ENCODE peak calls at places on chromosomes 11 and 22, in four cellular contexts. One of them, this sample, is unnamed.

GRCh38 chr11:33334627-33335026 is 77.4 kb downstream of the HIPK3 start:
- DNase-seq in lower leg skin: no peak
- DNase-seq in A549: no peak
- DNase-seq in heart left ventricle: no peak
- DNase-seq in this sample: no peak

GRCh38 chr22:39437836-39438704 is 18.7 kb upstream of the MGAT3 start:
- DNase-seq in A549: no peak
- DNase-seq in lower leg skin: no peak
- DNase-seq in heart left ventricle: no peak
- DNase-seq in this sample: no peak

GRCh38 chr11:34208266-34209135 is 103.1 kb downstream of the NAT10 start:
- DNase-seq in A549: peak
- DNase-seq in lower leg skin: no peak
- DNase-seq in heart left ventricle: no peak
- DNase-seq in this sample: no peak

GRCh38 chr22:41512421-41513194 is 31.7 kb downstream of the POLR3H start:
- DNase-seq in lower leg skin: no peak
- DNase-seq in heart left ventricle: peak
- DNase-seq in A549: peak
- DNase-seq in this sample: no peak

GRCh38 chr11:128417607-128418324 is 169.6 kb downstream of the ETS1 start:
- DNase-seq in heart left ventricle: no peak
- DNase-seq in A549: no peak
- DNase-seq in lower leg skin: no peak
- DNase-seq in this sample: no peak

GRCh38 chr11:44793350-44794090 is 66.8 kb downstream of the TSPAN18 start:
- DNase-seq in lower leg skin: no peak
- DNase-seq in A549: no peak
- DNase-seq in heart left ventricle: peak
- DNase-seq in this sample: no peak

GRCh38 chr11:68090706-68091105 is 30.5 kb downstream of the CHKA start:
- DNase-seq in lower leg skin: no peak
- DNase-seq in heart left ventricle: no peak
- DNase-seq in A549: no peak
- DNase-seq in this sample: no peak

GRCh38 chr22:36538529-36538928 is 9.6 kb upstream of the EIF3D start:
- DNase-seq in A549: no peak
- DNase-seq in heart left ventricle: no peak
- DNase-seq in lower leg skin: no peak
- DNase-seq in this sample: no peak

GRCh38 chr11:47514825-47515647 is 37.9 kb downstream of the CELF1 start:
- DNase-seq in heart left ventricle: no peak
- DNase-seq in A549: no peak
- DNase-seq in lower leg skin: no peak
- DNase-seq in this sample: no peak

GRCh38 chr11:2885676-2886081 is at the start of gene CDKN1C:
- DNase-seq in A549: peak
- DNase-seq in heart left ventricle: peak
- DNase-seq in lower leg skin: peak
- DNase-seq in this sample: peak

GRCh38 chr11:88849368-88849767 is 216.4 kb downstream of the GRM5 start:
- DNase-seq in A549: no peak
- DNase-seq in heart left ventricle: no peak
- DNase-seq in lower leg skin: no peak
- DNase-seq in this sample: no peak

GRCh38 chr11:19200410-19201201 is 1.2 kb downstream of the CSRP3 start:
- DNase-seq in lower leg skin: no peak
- DNase-seq in A549: no peak
- DNase-seq in heart left ventricle: peak
- DNase-seq in this sample: no peak

GRCh38 chr22:37659066-37659896 is 758 bp downstream of the PDXP start:
- DNase-seq in heart left ventricle: no peak
- DNase-seq in lower leg skin: no peak
- DNase-seq in A549: no peak
- DNase-seq in this sample: no peak

GRCh38 chr11:69909561-69910518 is 90.6 kb upstream of the FGF3 start:
- DNase-seq in lower leg skin: peak
- DNase-seq in A549: no peak
- DNase-seq in heart left ventricle: peak
- DNase-seq in this sample: no peak

GRCh38 chr11:72848846-72849466 is 34.7 kb downstream of the ATG16L2 start:
- DNase-seq in A549: peak
- DNase-seq in heart left ventricle: no peak
- DNase-seq in lower leg skin: no peak
- DNase-seq in this sample: no peak

GRCh38 chr11:2301631-2302272 is at the start of the genes C11orf21 and TSPAN32:
- DNase-seq in lower leg skin: no peak
- DNase-seq in A549: no peak
- DNase-seq in heart left ventricle: peak
- DNase-seq in this sample: peak

GRCh38 chr22:37560682-37561208 is 465 bp downstream of the CDC42EP1 start:
- DNase-seq in lower leg skin: peak
- DNase-seq in A549: no peak
- DNase-seq in heart left ventricle: peak
- DNase-seq in this sample: no peak

GRCh38 chr11:14075118-14075601 is 112.6 kb downstream of the SPON1 start:
- DNase-seq in heart left ventricle: no peak
- DNase-seq in A549: no peak
- DNase-seq in lower leg skin: no peak
- DNase-seq in this sample: no peak

GRCh38 chr11:117417342-117417741 is 89.7 kb downstream of the CEP164 start:
- DNase-seq in lower leg skin: peak
- DNase-seq in A549: no peak
- DNase-seq in heart left ventricle: no peak
- DNase-seq in this sample: no peak

GRCh38 chr11:33737362-33737821 is 1.2 kb upstream of the CD59 start:
- DNase-seq in lower leg skin: no peak
- DNase-seq in A549: no peak
- DNase-seq in heart left ventricle: no peak
- DNase-seq in this sample: no peak

GRCh38 chr22:33908201-33909074 is 11.8 kb downstream of the LARGE1 start:
- DNase-seq in heart left ventricle: no peak
- DNase-seq in lower leg skin: no peak
- DNase-seq in A549: no peak
- DNase-seq in this sample: no peak

GRCh38 chr11:18522388-18522787 is 4.4 kb downstream of the TSG101 start:
- DNase-seq in lower leg skin: no peak
- DNase-seq in A549: peak
- DNase-seq in heart left ventricle: no peak
- DNase-seq in this sample: no peak

GRCh38 chr11:106594751-106595351 is 423.4 kb downstream of the GUCY1A2 start:
- DNase-seq in A549: no peak
- DNase-seq in lower leg skin: no peak
- DNase-seq in heart left ventricle: no peak
- DNase-seq in this sample: no peak

GRCh38 chr11:92048415-92048814 is 176.2 kb upstream of the FAT3 start:
- DNase-seq in A549: no peak
- DNase-seq in lower leg skin: no peak
- DNase-seq in heart left ventricle: no peak
- DNase-seq in this sample: no peak

GRCh38 chr11:47361419-47361818 is 8.9 kb upstream of the MYBPC3 start:
- DNase-seq in lower leg skin: no peak
- DNase-seq in heart left ventricle: no peak
- DNase-seq in A549: no peak
- DNase-seq in this sample: no peak

GRCh38 chr22:41401781-41402648 is 20.3 kb downstream of the TEF start:
- DNase-seq in heart left ventricle: peak
- DNase-seq in lower leg skin: no peak
- DNase-seq in A549: peak
- DNase-seq in this sample: no peak

GRCh38 chr22:41338614-41339212 is 37.4 kb downstream of the ZC3H7B start:
- DNase-seq in A549: no peak
- DNase-seq in heart left ventricle: no peak
- DNase-seq in lower leg skin: no peak
- DNase-seq in this sample: no peak

GRCh38 chr11:128058580-128059208 is 528.7 kb downstream of the ETS1 start:
- DNase-seq in heart left ventricle: no peak
- DNase-seq in A549: no peak
- DNase-seq in lower leg skin: no peak
- DNase-seq in this sample: no peak

GRCh38 chr11:70322653-70323052 is 52.2 kb downstream of the PPFIA1 start:
- DNase-seq in lower leg skin: no peak
- DNase-seq in heart left ventricle: no peak
- DNase-seq in A549: no peak
- DNase-seq in this sample: no peak

GRCh38 chr11:128733440-128734115 is 39.7 kb downstream of the FLI1 start:
- DNase-seq in heart left ventricle: no peak
- DNase-seq in A549: no peak
- DNase-seq in lower leg skin: peak
- DNase-seq in this sample: no peak

GRCh38 chr22:38724176-38724575 is 18.4 kb downstream of the GTPBP1 start:
- DNase-seq in A549: no peak
- DNase-seq in heart left ventricle: peak
- DNase-seq in lower leg skin: no peak
- DNase-seq in this sample: no peak

GRCh38 chr11:114440121-114440860 is 1.0 kb downstream of the REXO2 start:
- DNase-seq in heart left ventricle: no peak
- DNase-seq in A549: no peak
- DNase-seq in lower leg skin: no peak
- DNase-seq in this sample: no peak

GRCh38 chr11:114438303-114438702 is 964 bp upstream of the REXO2 start:
- DNase-seq in lower leg skin: no peak
- DNase-seq in heart left ventricle: no peak
- DNase-seq in A549: no peak
- DNase-seq in this sample: no peak

GRCh38 chr11:114440971-114441810 is 1.9 kb downstream of the REXO2 start:
- DNase-seq in lower leg skin: no peak
- DNase-seq in heart left ventricle: no peak
- DNase-seq in A549: no peak
- DNase-seq in this sample: no peak

GRCh38 chr11:114441921-114442320 is 2.7 kb downstream of the REXO2 start:
- DNase-seq in A549: no peak
- DNase-seq in lower leg skin: no peak
- DNase-seq in heart left ventricle: no peak
- DNase-seq in this sample: no peak

GRCh38 chr11:114439229-114440120 is at the start of gene REXO2:
- DNase-seq in heart left ventricle: peak
- DNase-seq in A549: peak
- DNase-seq in lower leg skin: peak
- DNase-seq in this sample: peak
- TF ChIP-seq POLR2A in heart left ventricle: peak
- TF ChIP-seq POLR2A in A549: peak
- TF ChIP-seq POLR2A in lower leg skin: no peak
- TF ChIP-seq POLR2A in this sample: peak

GRCh38 chr22:29022101-29022817 is 39.4 kb downstream of the C22orf31 start:
- DNase-seq in lower leg skin: no peak
- DNase-seq in A549: no peak
- DNase-seq in heart left ventricle: no peak
- DNase-seq in this sample: no peak
- TF ChIP-seq POLR2A in lower leg skin: no peak
- TF ChIP-seq POLR2A in A549: no peak
- TF ChIP-seq POLR2A in heart left ventricle: no peak
- TF ChIP-seq POLR2A in this sample: no peak

GRCh38 chr22:44028091-44028490 is 4.0 kb downstream of the PARVB start:
- DNase-seq in A549: no peak
- DNase-seq in lower leg skin: no peak
- DNase-seq in heart left ventricle: no peak
- DNase-seq in this sample: no peak

GRCh38 chr22:44026066-44026629 is 2.0 kb downstream of the PARVB start:
- DNase-seq in lower leg skin: no peak
- DNase-seq in A549: no peak
- DNase-seq in heart left ventricle: peak
- DNase-seq in this sample: no peak

GRCh38 chr22:44025171-44026065 is 1.3 kb downstream of the PARVB start:
- DNase-seq in heart left ventricle: peak
- DNase-seq in lower leg skin: peak
- DNase-seq in A549: no peak
- DNase-seq in this sample: no peak

GRCh38 chr22:44029069-44029468 is 5.0 kb downstream of the PARVB start:
- DNase-seq in heart left ventricle: no peak
- DNase-seq in lower leg skin: no peak
- DNase-seq in A549: no peak
- DNase-seq in this sample: no peak

DNA sequence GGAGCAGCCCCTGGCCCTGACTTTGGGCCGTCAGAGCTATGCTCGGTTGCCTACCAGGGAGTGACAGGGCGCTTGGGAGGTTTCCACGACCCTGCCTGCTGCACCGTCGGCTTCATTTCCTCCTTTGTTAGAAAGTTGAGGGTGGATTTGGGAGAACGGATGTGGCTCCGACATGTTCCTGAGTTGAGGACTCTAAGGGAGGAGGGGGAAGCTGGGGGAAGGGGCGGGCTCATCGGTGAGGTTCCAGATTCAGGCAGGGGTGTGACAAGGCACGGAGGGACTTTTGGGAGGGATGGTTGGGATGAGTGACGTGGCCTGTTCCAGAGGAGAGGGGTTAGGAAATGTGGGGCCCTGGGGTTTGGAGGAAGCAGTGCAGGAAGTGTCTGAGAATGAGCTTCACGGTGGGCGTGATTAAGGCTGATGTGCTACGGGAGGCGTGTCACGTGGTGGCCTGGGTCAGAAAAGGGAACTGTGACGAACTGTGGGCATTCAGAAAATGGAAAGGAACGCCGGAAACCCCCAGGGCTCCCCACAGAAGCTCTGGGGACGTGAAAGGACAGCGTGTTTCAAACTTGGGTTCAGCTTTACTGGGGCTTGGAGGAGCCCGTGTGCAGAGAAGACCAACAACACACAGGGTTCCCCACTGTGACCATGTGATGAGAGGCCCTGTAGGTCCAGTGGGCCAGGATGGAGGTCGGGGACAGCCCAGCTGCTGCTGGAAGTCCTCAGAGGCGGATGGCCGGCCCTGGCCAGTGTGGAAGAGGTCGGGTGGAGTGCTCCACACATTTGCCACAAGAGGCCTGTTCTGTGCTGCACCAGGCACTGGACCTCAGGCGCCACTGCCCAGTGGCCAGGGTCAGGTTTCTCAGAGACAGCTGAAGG is 2.8 kb downstream of the PARVB start:
- DNase-seq in A549: no peak
- DNase-seq in lower leg skin: peak
- DNase-seq in heart left ventricle: peak
- DNase-seq in this sample: peak
- TF ChIP-seq POLR2A in A549: no peak
- TF ChIP-seq POLR2A in lower leg skin: no peak
- TF ChIP-seq POLR2A in heart left ventricle: no peak
- TF ChIP-seq POLR2A in this sample: no peak

GRCh38 chr22:46602025-46602424 is 18.2 kb upstream of the GRAMD4 start:
- DNase-seq in A549: no peak
- DNase-seq in heart left ventricle: peak
- DNase-seq in lower leg skin: no peak
- DNase-seq in this sample: no peak
- TF ChIP-seq POLR2A in A549: no peak
- TF ChIP-seq POLR2A in heart left ventricle: no peak
- TF ChIP-seq POLR2A in lower leg skin: no peak
- TF ChIP-seq POLR2A in this sample: no peak

GRCh38 chr11:9565822-9566560 is 7.5 kb upstream of the WEE1 start:
- DNase-seq in heart left ventricle: no peak
- DNase-seq in lower leg skin: no peak
- DNase-seq in A549: peak
- DNase-seq in this sample: no peak
- TF ChIP-seq POLR2A in heart left ventricle: peak
- TF ChIP-seq POLR2A in lower leg skin: no peak
- TF ChIP-seq POLR2A in A549: no peak
- TF ChIP-seq POLR2A in this sample: no peak

This sample was measured in suprapubic skin.